ENCODE peak calls at places on chromosomes 2 and 18, in four cellular contexts. One of them, this sample, is unnamed.
A peak's percentile ranks its signal among the peaks of the same experiment; 100 is the strongest.

GRCh38 chr18:37565138-37565984 is at the start of gene CELF4:
- DNase-seq in HEK293T: peak; percentile 51
- DNase-seq in HepG2: no peak
- DNase-seq in K562: no peak
- DNase-seq in this sample: no peak

GRCh38 chr2:186950694-186951093 is 101.7 kb upstream of the ZSWIM2 start:
- DNase-seq in K562: no peak
- DNase-seq in HepG2: no peak
- DNase-seq in HEK293T: no peak
- DNase-seq in this sample: no peak

GRCh38 chr2:178796079-178796677 is 11.0 kb downstream of the TTN start:
- DNase-seq in HEK293T: peak; percentile 10
- DNase-seq in K562: no peak
- DNase-seq in HepG2: peak; percentile 10
- DNase-seq in this sample: no peak

GRCh38 chr2:57497489-57498096 is 549.0 kb upstream of the VRK2 start:
- DNase-seq in K562: peak; percentile 26
- DNase-seq in HEK293T: peak; percentile 45
- DNase-seq in HepG2: peak; percentile 50
- DNase-seq in this sample: peak; percentile 4

GRCh38 chr2:200703926-200704637 is 107.6 kb upstream of the BZW1 start:
- DNase-seq in K562: no peak
- DNase-seq in HepG2: no peak
- DNase-seq in HEK293T: no peak
- DNase-seq in this sample: no peak

GRCh38 chr2:85390941-85391669 is 19.1 kb downstream of the CAPG start:
- DNase-seq in K562: peak; percentile 79
- DNase-seq in HepG2: peak; percentile 59
- DNase-seq in HEK293T: peak; percentile 76
- DNase-seq in this sample: no peak

GRCh38 chr18:32289480-32290075 is 99.7 kb downstream of the MEP1B start:
- DNase-seq in HepG2: peak; percentile 66
- DNase-seq in HEK293T: peak; percentile 82
- DNase-seq in K562: no peak
- DNase-seq in this sample: no peak

GRCh38 chr2:99611034-99611433 is 121.2 kb upstream of the REV1 start:
- DNase-seq in HEK293T: no peak
- DNase-seq in K562: no peak
- DNase-seq in HepG2: no peak
- DNase-seq in this sample: no peak

GRCh38 chr2:187302146-187302545 is 145.9 kb downstream of the CALCRL start:
- DNase-seq in HepG2: no peak
- DNase-seq in K562: no peak
- DNase-seq in HEK293T: no peak
- DNase-seq in this sample: no peak

GRCh38 chr2:133130548-133131246 is 437.6 kb downstream of the NCKAP5 start:
- DNase-seq in HEK293T: no peak
- DNase-seq in HepG2: no peak
- DNase-seq in K562: no peak
- DNase-seq in this sample: no peak
- TF ChIP-seq TARDBP in HEK293T: no peak
- TF ChIP-seq TARDBP in HepG2: no peak
- TF ChIP-seq TARDBP in K562: no peak
- TF ChIP-seq TARDBP in this sample: no peak

GRCh38 chr18:13810950-13811485 is 12.9 kb upstream of the MC5R start:
- DNase-seq in HepG2: no peak
- DNase-seq in HEK293T: no peak
- DNase-seq in K562: no peak
- DNase-seq in this sample: no peak

GRCh38 chr18:13809521-13810252 is 14.3 kb upstream of the MC5R start:
- DNase-seq in HEK293T: no peak
- DNase-seq in HepG2: no peak
- DNase-seq in K562: no peak
- DNase-seq in this sample: no peak

GRCh38 chr18:13811993-13812392 is 12.0 kb upstream of the MC5R start:
- DNase-seq in HEK293T: peak; percentile 33
- DNase-seq in K562: peak; percentile 26
- DNase-seq in HepG2: peak; percentile 10
- DNase-seq in this sample: no peak

GRCh38 chr18:13809025-13809384 is 14.9 kb upstream of the MC5R start:
- DNase-seq in HepG2: no peak
- DNase-seq in K562: no peak
- DNase-seq in HEK293T: no peak
- DNase-seq in this sample: no peak

GRCh38 chr18:13808294-13809024 is 15.5 kb upstream of the MC5R start:
- DNase-seq in HepG2: no peak
- DNase-seq in HEK293T: no peak
- DNase-seq in K562: no peak
- DNase-seq in this sample: no peak
- TF ChIP-seq TARDBP in HepG2: no peak
- TF ChIP-seq TARDBP in HEK293T: no peak
- TF ChIP-seq TARDBP in K562: no peak
- TF ChIP-seq TARDBP in this sample: no peak

GRCh38 chr2:170524828-170525565 is 190.1 kb upstream of the SP5 start:
- DNase-seq in HepG2: no peak
- DNase-seq in K562: no peak
- DNase-seq in HEK293T: no peak
- DNase-seq in this sample: peak; percentile 33
- TF ChIP-seq TARDBP in HepG2: no peak
- TF ChIP-seq TARDBP in K562: no peak
- TF ChIP-seq TARDBP in HEK293T: no peak
- TF ChIP-seq TARDBP in this sample: no peak

GRCh38 chr2:235709124-235709813 is 215.4 kb downstream of the AGAP1 start:
- DNase-seq in K562: no peak
- DNase-seq in HEK293T: no peak
- DNase-seq in HepG2: peak; percentile 48
- DNase-seq in this sample: no peak
- TF ChIP-seq TARDBP in K562: no peak
- TF ChIP-seq TARDBP in HEK293T: no peak
- TF ChIP-seq TARDBP in HepG2: no peak
- TF ChIP-seq TARDBP in this sample: no peak

GRCh38 chr2:168661404-168661869 is 141.0 kb upstream of the NOSTRIN start:
- DNase-seq in HEK293T: peak; percentile 58
- DNase-seq in K562: no peak
- DNase-seq in HepG2: no peak
- DNase-seq in this sample: no peak
- TF ChIP-seq TARDBP in HEK293T: no peak
- TF ChIP-seq TARDBP in K562: no peak
- TF ChIP-seq TARDBP in HepG2: no peak
- TF ChIP-seq TARDBP in this sample: no peak

GRCh38 chr2:66305714-66306113 is 129.2 kb upstream of the MEIS1 start:
- DNase-seq in K562: no peak
- DNase-seq in HepG2: no peak
- DNase-seq in HEK293T: no peak
- DNase-seq in this sample: no peak
- TF ChIP-seq TARDBP in K562: no peak
- TF ChIP-seq TARDBP in HepG2: no peak
- TF ChIP-seq TARDBP in HEK293T: no peak
- TF ChIP-seq TARDBP in this sample: no peak

DNA sequence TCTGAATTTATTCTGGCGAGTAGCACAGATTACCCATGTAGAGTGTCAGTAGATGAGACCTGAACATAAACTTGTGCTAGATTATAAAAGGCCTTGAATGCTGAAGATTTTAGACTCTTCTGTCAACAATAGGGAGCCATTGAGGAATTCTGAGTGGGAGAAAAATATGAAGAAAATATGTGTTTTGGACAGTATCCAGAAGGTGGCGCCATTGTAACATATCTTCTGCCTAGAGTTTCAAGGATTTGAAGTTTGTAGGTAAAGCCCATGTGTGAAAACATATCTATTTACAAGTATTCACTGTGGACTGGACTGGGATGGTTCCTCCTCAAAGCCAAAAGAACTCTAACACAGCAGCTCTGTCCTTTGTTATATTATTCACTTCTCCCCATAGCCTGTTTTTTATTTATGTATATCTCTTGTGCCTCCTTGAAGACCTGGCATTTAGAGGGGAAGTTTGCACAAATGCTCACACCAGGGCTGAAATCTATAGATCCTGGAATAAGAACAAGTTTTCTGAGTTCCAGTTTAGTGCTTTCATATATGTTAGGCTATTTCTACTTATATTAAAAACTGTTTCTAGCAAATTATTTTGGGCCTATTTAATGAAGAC is 124.9 kb downstream of the RDH14 start:
- DNase-seq in K562: no peak
- DNase-seq in HEK293T: peak; percentile 26
- DNase-seq in HepG2: peak; percentile 58
- DNase-seq in this sample: no peak
- TF ChIP-seq TARDBP in K562: no peak
- TF ChIP-seq TARDBP in HEK293T: no peak
- TF ChIP-seq TARDBP in HepG2: no peak
- TF ChIP-seq TARDBP in this sample: no peak

GRCh38 chr2:175742367-175742766 is 259.7 kb downstream of the LNPK start:
- DNase-seq in K562: no peak
- DNase-seq in HEK293T: no peak
- DNase-seq in HepG2: no peak
- DNase-seq in this sample: no peak
- TF ChIP-seq TARDBP in K562: no peak
- TF ChIP-seq TARDBP in HEK293T: no peak
- TF ChIP-seq TARDBP in HepG2: no peak
- TF ChIP-seq TARDBP in this sample: no peak

GRCh38 chr2:55009277-55010055 is 40.8 kb downstream of the RTN4 start:
- DNase-seq in K562: no peak
- DNase-seq in HepG2: no peak
- DNase-seq in HEK293T: no peak
- DNase-seq in this sample: no peak
- TF ChIP-seq TARDBP in K562: no peak
- TF ChIP-seq TARDBP in HepG2: no peak
- TF ChIP-seq TARDBP in HEK293T: no peak
- TF ChIP-seq TARDBP in this sample: no peak

GRCh38 chr18:79872423-79872822 is 74.7 kb downstream of the KCNG2 start:
- DNase-seq in K562: no peak
- DNase-seq in HepG2: no peak
- DNase-seq in HEK293T: no peak
- DNase-seq in this sample: no peak

GRCh38 chr18:79874553-79875530 is 76.6 kb downstream of the SLC66A2 start:
- DNase-seq in K562: no peak
- DNase-seq in HEK293T: no peak
- DNase-seq in HepG2: no peak
- DNase-seq in this sample: no peak

GRCh38 chr18:79873449-79874110 is 75.8 kb downstream of the KCNG2 start:
- DNase-seq in HEK293T: no peak
- DNase-seq in K562: no peak
- DNase-seq in HepG2: no peak
- DNase-seq in this sample: no peak

GRCh38 chr18:79871481-79872091 is 73.8 kb downstream of the KCNG2 start:
- DNase-seq in HEK293T: no peak
- DNase-seq in HepG2: no peak
- DNase-seq in K562: no peak
- DNase-seq in this sample: no peak

GRCh38 chr18:79872852-79873444 is 75.2 kb downstream of the KCNG2 start:
- DNase-seq in HEK293T: no peak
- DNase-seq in HepG2: no peak
- DNase-seq in K562: no peak
- DNase-seq in this sample: no peak
- TF ChIP-seq TARDBP in HEK293T: no peak
- TF ChIP-seq TARDBP in HepG2: no peak
- TF ChIP-seq TARDBP in K562: no peak
- TF ChIP-seq TARDBP in this sample: no peak

This sample was measured in GM12878.